ENCODE peak calls at places on chromosomes 6 and 20, in six cellular contexts. One of them, this sample, is unnamed. For H3K4me1, the result is how much of the 10 kb centered on the place peaks cover.

GRCh38 chr6:90484392-90484791 is 102.5 kb downstream of the MAP3K7 start:
- DNase-seq in tibial nerve: no peak
- DNase-seq in naive thymus-derived CD4-positive, alpha-beta T cell: no peak
- DNase-seq in right cardiac atrium: no peak
- DNase-seq in body of pancreas: no peak
- DNase-seq in keratinocyte: no peak
- DNase-seq in this sample: no peak

GRCh38 chr6:132968419-132968950 is 154.1 kb downstream of the RPS12 start:
- DNase-seq in body of pancreas: no peak
- DNase-seq in naive thymus-derived CD4-positive, alpha-beta T cell: no peak
- DNase-seq in tibial nerve: no peak
- DNase-seq in right cardiac atrium: no peak
- DNase-seq in keratinocyte: no peak
- DNase-seq in this sample: no peak

GRCh38 chr6:33888183-33888582 is 84.4 kb upstream of the MLN start:
- DNase-seq in naive thymus-derived CD4-positive, alpha-beta T cell: no peak
- DNase-seq in tibial nerve: no peak
- DNase-seq in right cardiac atrium: no peak
- DNase-seq in body of pancreas: no peak
- DNase-seq in keratinocyte: no peak
- DNase-seq in this sample: no peak

GRCh38 chr6:7051780-7052440 is 55.9 kb upstream of the RREB1 start:
- DNase-seq in naive thymus-derived CD4-positive, alpha-beta T cell: peak
- DNase-seq in body of pancreas: peak
- DNase-seq in tibial nerve: no peak
- DNase-seq in keratinocyte: no peak
- DNase-seq in right cardiac atrium: peak
- DNase-seq in this sample: peak

GRCh38 chr20:54138427-54138826 is 35.4 kb downstream of the CYP24A1 start:
- DNase-seq in keratinocyte: no peak
- DNase-seq in right cardiac atrium: no peak
- DNase-seq in body of pancreas: no peak
- DNase-seq in tibial nerve: no peak
- DNase-seq in naive thymus-derived CD4-positive, alpha-beta T cell: no peak
- DNase-seq in this sample: no peak

GRCh38 chr20:1929460-1929859 is 34.3 kb downstream of the SIRPA start:
- DNase-seq in body of pancreas: no peak
- DNase-seq in naive thymus-derived CD4-positive, alpha-beta T cell: no peak
- DNase-seq in right cardiac atrium: no peak
- DNase-seq in tibial nerve: no peak
- DNase-seq in keratinocyte: no peak
- DNase-seq in this sample: no peak

GRCh38 chr20:62044671-62045070 is 21.0 kb downstream of the TAF4 start:
- DNase-seq in keratinocyte: no peak
- DNase-seq in right cardiac atrium: no peak
- DNase-seq in naive thymus-derived CD4-positive, alpha-beta T cell: no peak
- DNase-seq in body of pancreas: no peak
- DNase-seq in tibial nerve: no peak
- DNase-seq in this sample: no peak

GRCh38 chr6:37480951-37481597 is 18.6 kb downstream of the CCDC167 start:
- DNase-seq in keratinocyte: no peak
- DNase-seq in body of pancreas: no peak
- DNase-seq in naive thymus-derived CD4-positive, alpha-beta T cell: no peak
- DNase-seq in tibial nerve: no peak
- DNase-seq in right cardiac atrium: no peak
- DNase-seq in this sample: no peak

GRCh38 chr6:67629268-67629667 is 1005.8 kb upstream of the ADGRB3 start:
- DNase-seq in keratinocyte: no peak
- DNase-seq in naive thymus-derived CD4-positive, alpha-beta T cell: no peak
- DNase-seq in right cardiac atrium: no peak
- DNase-seq in tibial nerve: no peak
- DNase-seq in body of pancreas: no peak
- DNase-seq in this sample: no peak

GRCh38 chr6:63496388-63496804 is 75.9 kb upstream of the LOC128125822 start:
- DNase-seq in tibial nerve: no peak
- DNase-seq in body of pancreas: no peak
- DNase-seq in keratinocyte: no peak
- DNase-seq in naive thymus-derived CD4-positive, alpha-beta T cell: no peak
- DNase-seq in right cardiac atrium: no peak
- DNase-seq in this sample: no peak

GRCh38 chr6:170344631-170345576 is 38.3 kb downstream of the FAM120B start:
- DNase-seq in body of pancreas: no peak
- DNase-seq in right cardiac atrium: peak
- DNase-seq in tibial nerve: no peak
- DNase-seq in keratinocyte: peak
- DNase-seq in naive thymus-derived CD4-positive, alpha-beta T cell: no peak
- DNase-seq in this sample: peak

GRCh38 chr6:163745566-163746400 is 331.3 kb downstream of the QKI start:
- DNase-seq in body of pancreas: peak
- DNase-seq in right cardiac atrium: peak
- DNase-seq in keratinocyte: peak
- DNase-seq in tibial nerve: peak
- DNase-seq in naive thymus-derived CD4-positive, alpha-beta T cell: no peak
- DNase-seq in this sample: no peak

GRCh38 chr20:41316009-41316408 is 1.5 kb downstream of the ZHX3 start:
- DNase-seq in right cardiac atrium: no peak
- DNase-seq in keratinocyte: no peak
- DNase-seq in naive thymus-derived CD4-positive, alpha-beta T cell: no peak
- DNase-seq in tibial nerve: no peak
- DNase-seq in body of pancreas: no peak
- DNase-seq in this sample: no peak

GRCh38 chr6:41715779-41716515 is 19.5 kb downstream of the TFEB start:
- DNase-seq in right cardiac atrium: no peak
- DNase-seq in keratinocyte: no peak
- DNase-seq in body of pancreas: no peak
- DNase-seq in tibial nerve: no peak
- DNase-seq in naive thymus-derived CD4-positive, alpha-beta T cell: no peak
- DNase-seq in this sample: no peak

GRCh38 chr6:168133186-168133585 is 54.2 kb upstream of the FRMD1 start:
- DNase-seq in right cardiac atrium: peak
- DNase-seq in keratinocyte: no peak
- DNase-seq in body of pancreas: no peak
- DNase-seq in naive thymus-derived CD4-positive, alpha-beta T cell: no peak
- DNase-seq in tibial nerve: no peak
- DNase-seq in this sample: no peak

GRCh38 chr6:35495258-35496035 is 1.4 kb downstream of the TEAD3 start:
- DNase-seq in keratinocyte: no peak
- DNase-seq in body of pancreas: no peak
- DNase-seq in right cardiac atrium: no peak
- DNase-seq in naive thymus-derived CD4-positive, alpha-beta T cell: no peak
- DNase-seq in tibial nerve: no peak
- DNase-seq in this sample: no peak
- H3K4me1 ChIP-seq in keratinocyte: under half
- H3K4me1 ChIP-seq in body of pancreas: half or more
- H3K4me1 ChIP-seq in right cardiac atrium: under half
- H3K4me1 ChIP-seq in naive thymus-derived CD4-positive, alpha-beta T cell: under half
- H3K4me1 ChIP-seq in tibial nerve: under half
- H3K4me1 ChIP-seq in this sample: under half

GRCh38 chr6:43183441-43183840 is 1.4 kb downstream of the CUL9 start:
- DNase-seq in right cardiac atrium: no peak
- DNase-seq in naive thymus-derived CD4-positive, alpha-beta T cell: no peak
- DNase-seq in body of pancreas: no peak
- DNase-seq in keratinocyte: no peak
- DNase-seq in tibial nerve: no peak
- DNase-seq in this sample: no peak
- H3K4me1 ChIP-seq in right cardiac atrium: under half
- H3K4me1 ChIP-seq in naive thymus-derived CD4-positive, alpha-beta T cell: half or more
- H3K4me1 ChIP-seq in body of pancreas: under half
- H3K4me1 ChIP-seq in keratinocyte: under half
- H3K4me1 ChIP-seq in tibial nerve: under half
- H3K4me1 ChIP-seq in this sample: under half

GRCh38 chr6:87472525-87473418 is at the start of gene SLC35A1:
- DNase-seq in keratinocyte: no peak
- DNase-seq in body of pancreas: peak
- DNase-seq in right cardiac atrium: peak
- DNase-seq in tibial nerve: peak
- DNase-seq in naive thymus-derived CD4-positive, alpha-beta T cell: peak
- DNase-seq in this sample: peak

GRCh38 chr6:87473419-87473903 is 687 bp downstream of the SLC35A1 start:
- DNase-seq in tibial nerve: no peak
- DNase-seq in body of pancreas: no peak
- DNase-seq in naive thymus-derived CD4-positive, alpha-beta T cell: peak
- DNase-seq in keratinocyte: no peak
- DNase-seq in right cardiac atrium: no peak
- DNase-seq in this sample: peak
- H3K4me1 ChIP-seq in tibial nerve: under half
- H3K4me1 ChIP-seq in body of pancreas: under half
- H3K4me1 ChIP-seq in naive thymus-derived CD4-positive, alpha-beta T cell: under half
- H3K4me1 ChIP-seq in keratinocyte: under half
- H3K4me1 ChIP-seq in right cardiac atrium: under half
- H3K4me1 ChIP-seq in this sample: under half

GRCh38 chr20:3492669-3493068 is 21.9 kb downstream of the ATRN start:
- DNase-seq in body of pancreas: no peak
- DNase-seq in keratinocyte: no peak
- DNase-seq in naive thymus-derived CD4-positive, alpha-beta T cell: no peak
- DNase-seq in right cardiac atrium: no peak
- DNase-seq in tibial nerve: no peak
- DNase-seq in this sample: no peak
- H3K4me1 ChIP-seq in body of pancreas: under half
- H3K4me1 ChIP-seq in keratinocyte: under half
- H3K4me1 ChIP-seq in naive thymus-derived CD4-positive, alpha-beta T cell: under half
- H3K4me1 ChIP-seq in right cardiac atrium: under half
- H3K4me1 ChIP-seq in tibial nerve: under half
- H3K4me1 ChIP-seq in this sample: under half

DNA sequence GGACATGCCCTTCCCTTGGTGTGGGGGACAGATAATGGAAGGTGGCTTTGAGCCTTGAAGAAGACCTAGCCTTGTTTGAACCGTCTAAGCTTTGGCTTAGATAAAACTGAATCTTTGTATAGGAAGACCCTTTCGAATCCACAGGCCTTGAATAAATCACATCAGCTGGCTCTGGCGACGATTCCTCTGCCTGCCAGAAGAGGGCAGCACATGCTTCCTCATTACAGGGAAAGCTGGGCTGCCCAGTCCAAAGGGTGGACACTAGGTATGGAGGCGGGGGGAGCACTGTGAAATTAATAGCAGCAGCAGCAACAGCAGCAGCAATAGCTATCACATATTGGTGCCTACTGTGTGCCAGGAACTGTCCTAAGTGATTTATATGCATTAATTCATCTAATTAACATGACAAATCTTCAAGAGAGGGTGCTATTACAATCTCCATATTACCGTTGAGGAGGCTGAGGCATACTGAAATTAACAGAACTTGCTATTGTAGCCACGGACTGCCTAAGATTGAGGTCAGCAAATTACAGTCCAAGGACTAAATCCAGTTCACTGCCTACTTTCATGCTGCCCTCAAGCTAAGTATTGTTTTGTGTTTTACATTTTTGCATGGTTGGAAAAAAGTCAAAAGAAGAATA is 85.1 kb downstream of the CLIC5 start:
- DNase-seq in body of pancreas: peak
- DNase-seq in naive thymus-derived CD4-positive, alpha-beta T cell: peak
- DNase-seq in keratinocyte: no peak
- DNase-seq in tibial nerve: peak
- DNase-seq in right cardiac atrium: peak
- DNase-seq in this sample: peak
- H3K4me1 ChIP-seq in body of pancreas: under half
- H3K4me1 ChIP-seq in naive thymus-derived CD4-positive, alpha-beta T cell: under half
- H3K4me1 ChIP-seq in keratinocyte: under half
- H3K4me1 ChIP-seq in tibial nerve: under half
- H3K4me1 ChIP-seq in right cardiac atrium: under half
- H3K4me1 ChIP-seq in this sample: under half

DNA sequence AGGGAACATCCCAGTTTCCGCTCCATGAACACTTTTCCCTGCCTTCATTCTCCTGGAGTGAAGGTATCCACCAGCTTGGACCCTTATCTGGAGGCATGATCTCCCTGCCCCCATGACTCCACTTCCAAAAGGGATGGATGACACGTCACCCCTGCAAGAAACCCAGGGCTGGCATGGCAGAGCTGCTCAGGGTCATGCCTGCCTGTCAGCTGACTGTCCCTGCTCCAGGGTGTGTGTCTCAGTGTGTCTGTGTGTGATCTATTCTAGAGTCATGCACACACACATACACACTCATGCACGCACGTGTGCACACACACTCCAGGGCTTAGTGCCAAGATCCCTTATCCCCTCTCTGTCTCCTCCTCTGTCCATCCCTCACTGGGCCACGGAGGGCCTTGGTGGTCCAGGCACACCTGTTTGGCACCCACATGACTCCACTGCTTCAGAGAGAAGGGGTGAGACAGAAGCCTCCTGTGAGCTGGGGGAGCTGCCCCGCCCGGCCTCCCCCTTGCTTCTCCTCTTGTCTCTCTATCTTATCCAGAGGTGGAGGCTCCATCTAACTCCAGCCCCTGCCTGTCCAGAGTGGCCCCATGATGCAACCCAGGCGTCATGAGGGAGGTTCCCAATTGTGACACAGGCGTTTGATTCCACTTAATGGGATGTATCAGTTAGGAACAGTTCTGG is 290.9 kb downstream of the CDC5L start:
- DNase-seq in tibial nerve: no peak
- DNase-seq in keratinocyte: no peak
- DNase-seq in naive thymus-derived CD4-positive, alpha-beta T cell: no peak
- DNase-seq in right cardiac atrium: no peak
- DNase-seq in body of pancreas: no peak
- DNase-seq in this sample: no peak
- H3K4me1 ChIP-seq in tibial nerve: under half
- H3K4me1 ChIP-seq in keratinocyte: under half
- H3K4me1 ChIP-seq in naive thymus-derived CD4-positive, alpha-beta T cell: under half
- H3K4me1 ChIP-seq in right cardiac atrium: under half
- H3K4me1 ChIP-seq in body of pancreas: under half
- H3K4me1 ChIP-seq in this sample: under half

GRCh38 chr6:134515976-134516375 is 198.1 kb upstream of the SGK1 start:
- DNase-seq in tibial nerve: no peak
- DNase-seq in body of pancreas: no peak
- DNase-seq in naive thymus-derived CD4-positive, alpha-beta T cell: no peak
- DNase-seq in keratinocyte: no peak
- DNase-seq in right cardiac atrium: no peak
- DNase-seq in this sample: no peak

GRCh38 chr6:134519456-134519855 is 201.5 kb upstream of the SGK1 start:
- DNase-seq in naive thymus-derived CD4-positive, alpha-beta T cell: peak
- DNase-seq in keratinocyte: no peak
- DNase-seq in tibial nerve: no peak
- DNase-seq in body of pancreas: no peak
- DNase-seq in right cardiac atrium: peak
- DNase-seq in this sample: no peak

GRCh38 chr6:134517863-134518262 is 200.0 kb upstream of the SGK1 start:
- DNase-seq in keratinocyte: no peak
- DNase-seq in naive thymus-derived CD4-positive, alpha-beta T cell: no peak
- DNase-seq in tibial nerve: no peak
- DNase-seq in right cardiac atrium: no peak
- DNase-seq in body of pancreas: no peak
- DNase-seq in this sample: peak

GRCh38 chr6:134516582-134516981 is 198.7 kb upstream of the SGK1 start:
- DNase-seq in right cardiac atrium: no peak
- DNase-seq in tibial nerve: no peak
- DNase-seq in body of pancreas: no peak
- DNase-seq in naive thymus-derived CD4-positive, alpha-beta T cell: no peak
- DNase-seq in keratinocyte: no peak
- DNase-seq in this sample: no peak

GRCh38 chr6:134517145-134517658 is 199.3 kb upstream of the SGK1 start:
- DNase-seq in body of pancreas: peak
- DNase-seq in keratinocyte: no peak
- DNase-seq in tibial nerve: peak
- DNase-seq in right cardiac atrium: peak
- DNase-seq in naive thymus-derived CD4-positive, alpha-beta T cell: no peak
- DNase-seq in this sample: peak
- H3K4me1 ChIP-seq in body of pancreas: under half
- H3K4me1 ChIP-seq in keratinocyte: under half
- H3K4me1 ChIP-seq in tibial nerve: under half
- H3K4me1 ChIP-seq in right cardiac atrium: under half
- H3K4me1 ChIP-seq in naive thymus-derived CD4-positive, alpha-beta T cell: under half
- H3K4me1 ChIP-seq in this sample: under half

GRCh38 chr20:23283096-23283850 is 67.3 kb upstream of the NXT1 start:
- DNase-seq in naive thymus-derived CD4-positive, alpha-beta T cell: no peak
- DNase-seq in keratinocyte: no peak
- DNase-seq in tibial nerve: no peak
- DNase-seq in body of pancreas: no peak
- DNase-seq in right cardiac atrium: no peak
- DNase-seq in this sample: no peak
- H3K4me1 ChIP-seq in naive thymus-derived CD4-positive, alpha-beta T cell: under half
- H3K4me1 ChIP-seq in keratinocyte: under half
- H3K4me1 ChIP-seq in tibial nerve: under half
- H3K4me1 ChIP-seq in body of pancreas: under half
- H3K4me1 ChIP-seq in right cardiac atrium: under half
- H3K4me1 ChIP-seq in this sample: under half

This sample was measured in BE2C.